ENCODE peak calls at places on chromosomes 16 and 17, in four cellular contexts. W is RWPE1; Y is stimulated activated CD4-positive, alpha-beta T cell treated with anti-CD3 and anti-CD28 coated beads, TNF-alpha, amount 100 ng/mL, for 4 hours; H is iris pigment epithelial cell. N is an unnamed sample.

GRCh38 chr17:14922421-14922820 is 342.7 kb downstream of the PMP22 start:
- DNase-seq in W (no peak), Y (no peak), H (peak; percentile 36), N (no peak)

GRCh38 chr16:2785101-2785991 is 2.0 kb downstream of the PRSS33 start:
- DNase-seq in W (no peak), Y (peak; percentile 33), H (no peak), N (no peak)

GRCh38 chr16:2710711-2711231 is 9.3 kb downstream of the PRSS27 start:
- DNase-seq in W (no peak), Y (no peak), H (no peak), N (no peak)

GRCh38 chr16:60945225-60945624 is 1091.0 kb downstream of the CDH8 start:
- DNase-seq in W (peak; percentile 5), Y (no peak), H (no peak), N (no peak)

GRCh38 chr17:42182927-42183734 is 2.1 kb downstream of the HCRT start:
- DNase-seq in W (no peak), Y (no peak), H (peak; percentile 36), N (no peak)

GRCh38 chr16:30774367-30775130 is 12.4 kb downstream of the RNF40 start:
- DNase-seq in W (no peak), Y (no peak), H (no peak), N (no peak)

GRCh38 chr16:88045820-88046303 is 94.6 kb downstream of the BANP start:
- DNase-seq in W (no peak), Y (no peak), H (no peak), N (no peak)

GRCh38 chr17:7992516-7992915 is 9.9 kb upstream of the GUCY2D start:
- DNase-seq in W (peak; percentile 74), Y (no peak), H (peak; percentile 68), N (peak; percentile 77)

GRCh38 chr16:48963306-48963705 is 318.3 kb downstream of the CBLN1 start:
- DNase-seq in W (peak; percentile 64), Y (no peak), H (no peak), N (peak; percentile 43)

GRCh38 chr17:68509151-68510057 is 2.8 kb upstream of the PRKAR1A start:
- DNase-seq in W (no peak), Y (no peak), H (no peak), N (no peak)

GRCh38 chr16:11053916-11054460 is 109.6 kb downstream of the CLEC16A start:
- DNase-seq in W (no peak), Y (no peak), H (no peak), N (no peak)

GRCh38 chr17:14360851-14361250 is 60.0 kb downstream of the HS3ST3B1 start:
- DNase-seq in W (no peak), Y (no peak), H (no peak), N (no peak)

GRCh38 chr17:78164748-78165607 is 3.4 kb upstream of the SYNGR2 start:
- DNase-seq in W (no peak), Y (no peak), H (no peak), N (no peak)

GRCh38 chr16:30526137-30526822 is at the start of gene ZNF768:
- DNase-seq in W (no peak), Y (peak; percentile 38), H (peak; percentile 17), N (peak; percentile 73)

GRCh38 chr17:64262422-64263260 is at the start of gene TEX2:
- DNase-seq in W (peak; percentile 41), Y (peak; percentile 31), H (peak; percentile 35), N (no peak)

GRCh38 chr16:3591991-3592390 is 14.8 kb upstream of the NLRC3 start:
- DNase-seq in W (no peak), Y (no peak), H (no peak), N (no peak)

GRCh38 chr16:66427871-66428681 is 981 bp downstream of the BEAN1 start:
- DNase-seq in W (no peak), Y (no peak), H (no peak), N (no peak)

GRCh38 chr17:78387982-78388941 is 9.8 kb downstream of the PGS1 start:
- DNase-seq in W (no peak), Y (no peak), H (peak; percentile 57), N (no peak)

GRCh38 chr16:75385507-75386152 is 47.7 kb downstream of the CFDP1 start:
- DNase-seq in W (peak; percentile 41), Y (no peak), H (peak; percentile 85), N (no peak)